ENCODE peak calls at places on chromosomes 6 and 20, in four cellular contexts. W is CD8-positive, alpha-beta T cell; Z is activated effector memory CD4-positive, alpha-beta T cell treated with anti-CD3 and anti-CD28 coated beads, Interleukin-2, amount 50 U/mL, for 16 hours; P is stimulated activated CD4-positive, alpha-beta T cell treated with anti-CD3 and anti-CD28 coated beads, Interleukin-2, amount 100 ng/mL, for 48 hours. H is an unnamed sample.

GRCh38 chr6:40342674-40343230 is 244.4 kb downstream of the LRFN2 start:
- DNase-seq in Z (no peak), W (no peak), P (no peak), H (no peak)

GRCh38 chr20:35320396-35321126 is 28.3 kb upstream of the FAM83C start:
- DNase-seq in W (no peak), P (no peak), Z (no peak), H (no peak)

GRCh38 chr6:6843057-6843627 is 254.6 kb downstream of the LY86 start:
- DNase-seq in Z (no peak), W (no peak), P (no peak), H (no peak)

GRCh38 chr20:12409501-12409900 is 491.8 kb downstream of the BTBD3 start:
- DNase-seq in W (no peak), Z (no peak), P (no peak), H (no peak)

GRCh38 chr6:35496851-35497570 is at the start of gene TEAD3:
- DNase-seq in W (peak; percentile 33), P (peak; percentile 47), Z (peak; percentile 82), H (no peak)

GRCh38 chr6:6683964-6684363 is 95.4 kb downstream of the LY86 start:
- DNase-seq in Z (no peak), P (no peak), W (no peak), H (no peak)

GRCh38 chr20:17024513-17025105 is 202.2 kb upstream of the PCSK2 start:
- DNase-seq in Z (no peak), P (no peak), W (no peak), H (no peak)

GRCh38 chr6:164303092-164304007 is 888.8 kb downstream of the QKI start:
- DNase-seq in P (no peak), W (no peak), Z (no peak), H (no peak)

GRCh38 chr6:15841937-15842698 is 179.3 kb upstream of the DTNBP1 start:
- DNase-seq in Z (no peak), P (no peak), W (no peak), H (no peak)

GRCh38 chr20:49863666-49864065 is 51.0 kb downstream of the SLC9A8 start:
- DNase-seq in Z (no peak), W (no peak), P (no peak), H (no peak)

GRCh38 chr20:41499961-41500725 is 118.0 kb downstream of the CHD6 start:
- DNase-seq in W (no peak), Z (no peak), P (no peak), H (no peak)

GRCh38 chr6:34514593-34515472 is 41.3 kb downstream of the SPDEF start:
- DNase-seq in Z (no peak), P (no peak), W (no peak), H (peak; percentile 73)

GRCh38 chr20:48818481-48818987 is 9.3 kb downstream of the PREX1 start:
- DNase-seq in Z (peak; percentile 73), P (no peak), W (peak; percentile 61), H (no peak)

GRCh38 chr20:44594730-44595129 is 12.4 kb downstream of the PKIG start:
- DNase-seq in W (no peak), Z (no peak), P (no peak), H (no peak)

GRCh38 chr20:62549499-62550086 is 73.8 kb upstream of the GATA5 start:
- DNase-seq in Z (no peak), W (no peak), P (no peak), H (no peak)

GRCh38 chr6:53862517-53863457 is 68.0 kb downstream of the LRRC1 start:
- DNase-seq in P (no peak), W (no peak), Z (no peak), H (no peak)

GRCh38 chr6:94099072-94099471 is 679.7 kb upstream of the EPHA7 start:
- DNase-seq in P (no peak), W (no peak), Z (no peak), H (no peak)

GRCh38 chr6:169096326-169096882 is 157.2 kb downstream of the THBS2 start:
- DNase-seq in W (no peak), P (no peak), Z (no peak), H (no peak)

GRCh38 chr6:134432036-134432435 is 114.1 kb upstream of the SGK1 start:
- DNase-seq in Z (no peak), W (no peak), P (no peak), H (no peak)

GRCh38 chr20:4490595-4491280 is 231.0 kb upstream of the PRND start:
- DNase-seq in P (no peak), Z (no peak), W (no peak), H (no peak)

GRCh38 chr20:16945619-16946018 is 197.5 kb downstream of the OTOR start:
- DNase-seq in W (no peak), P (no peak), Z (no peak), H (no peak)

GRCh38 chr6:4892785-4893485 is 110.9 kb downstream of the RPP40 start:
- DNase-seq in P (no peak), Z (no peak), W (no peak), H (no peak)

GRCh38 chr20:39699331-39699730 is 737.2 kb downstream of the DHX35 start:
- DNase-seq in W (no peak), Z (no peak), P (no peak), H (no peak)

GRCh38 chr6:169931223-169931760 is 179.9 kb downstream of the ERMARD start:
- DNase-seq in P (no peak), Z (no peak), W (no peak), H (no peak)

GRCh38 chr20:3755814-3756480 is 11.6 kb downstream of the ADISSP start:
- DNase-seq in Z (no peak), P (no peak), W (no peak), H (no peak)

GRCh38 chr6:33427585-33428218 is 7.8 kb downstream of the SYNGAP1 start:
- DNase-seq in W (peak; percentile 61), P (no peak), Z (peak; percentile 87), H (no peak)

GRCh38 chr6:125918681-125919566 is 37.6 kb upstream of the HINT3 start:
- DNase-seq in P (no peak), W (peak; percentile 33), Z (peak; percentile 75), H (no peak)

GRCh38 chr6:101114703-101115102 is 233.6 kb upstream of the ASCC3 start:
- DNase-seq in W (no peak), Z (no peak), P (no peak), H (no peak)